ENCODE peak calls at places on chromosomes 1 and 21, in six cellular contexts. One of them, this sample, is unnamed.

GRCh38 chr1:188489336-188490112 is 1660.8 kb downstream of the PLA2G4A start:
- DNase-seq in GM23338: peak; percentile 11
- DNase-seq in progenitor cell of endocrine pancreas: no peak
- DNase-seq in A549: peak; percentile 3
- DNase-seq in GM20000: no peak
- DNase-seq in heart right ventricle: no peak
- DNase-seq in this sample: no peak

GRCh38 chr1:99445486-99445885 is 181.2 kb downstream of the PLPPR4 start:
- DNase-seq in GM23338: no peak
- DNase-seq in progenitor cell of endocrine pancreas: no peak
- DNase-seq in A549: no peak
- DNase-seq in GM20000: no peak
- DNase-seq in heart right ventricle: no peak
- DNase-seq in this sample: no peak

GRCh38 chr21:45776971-45777370 is 133.4 kb downstream of the PCBP3 start:
- DNase-seq in GM23338: no peak
- DNase-seq in progenitor cell of endocrine pancreas: no peak
- DNase-seq in A549: no peak
- DNase-seq in GM20000: no peak
- DNase-seq in heart right ventricle: no peak
- DNase-seq in this sample: no peak

GRCh38 chr1:30868833-30869435 is 39.6 kb downstream of the SDC3 start:
- DNase-seq in GM23338: no peak
- DNase-seq in progenitor cell of endocrine pancreas: no peak
- DNase-seq in A549: no peak
- DNase-seq in GM20000: peak; percentile 49
- DNase-seq in heart right ventricle: no peak
- DNase-seq in this sample: no peak

GRCh38 chr1:118878661-118879060 is 109.5 kb downstream of the TBX15 start:
- DNase-seq in GM23338: no peak
- DNase-seq in progenitor cell of endocrine pancreas: no peak
- DNase-seq in A549: no peak
- DNase-seq in GM20000: no peak
- DNase-seq in heart right ventricle: no peak
- DNase-seq in this sample: no peak

GRCh38 chr21:16563795-16564194 is 834.0 kb downstream of the USP25 start:
- DNase-seq in GM23338: peak; percentile 84
- DNase-seq in progenitor cell of endocrine pancreas: no peak
- DNase-seq in A549: peak; percentile 11
- DNase-seq in GM20000: no peak
- DNase-seq in heart right ventricle: no peak
- DNase-seq in this sample: no peak

GRCh38 chr1:20028125-20028524 is 41.9 kb upstream of the PLA2G5 start:
- DNase-seq in GM23338: no peak
- DNase-seq in progenitor cell of endocrine pancreas: no peak
- DNase-seq in A549: no peak
- DNase-seq in GM20000: no peak
- DNase-seq in heart right ventricle: peak; percentile 42
- DNase-seq in this sample: no peak

GRCh38 chr1:60273185-60273584 is 199.6 kb upstream of the C1orf87 start:
- DNase-seq in GM23338: no peak
- DNase-seq in progenitor cell of endocrine pancreas: no peak
- DNase-seq in A549: no peak
- DNase-seq in GM20000: no peak
- DNase-seq in heart right ventricle: no peak
- DNase-seq in this sample: no peak

GRCh38 chr1:208907785-208908184 is 663.6 kb upstream of the PLXNA2 start:
- DNase-seq in GM23338: no peak
- DNase-seq in progenitor cell of endocrine pancreas: no peak
- DNase-seq in A549: no peak
- DNase-seq in GM20000: no peak
- DNase-seq in heart right ventricle: no peak
- DNase-seq in this sample: no peak

GRCh38 chr1:16026723-16027484 is 5.1 kb downstream of the CLCNKA start:
- DNase-seq in GM23338: peak; percentile 96
- DNase-seq in progenitor cell of endocrine pancreas: peak; percentile 71
- DNase-seq in A549: no peak
- DNase-seq in GM20000: no peak
- DNase-seq in heart right ventricle: no peak
- DNase-seq in this sample: peak; percentile 55

GRCh38 chr1:165355977-165356811 is at the start of gene LMX1A:
- DNase-seq in GM23338: peak; percentile 67
- DNase-seq in progenitor cell of endocrine pancreas: peak; percentile 24
- DNase-seq in A549: peak; percentile 14
- DNase-seq in GM20000: peak; percentile 43
- DNase-seq in heart right ventricle: no peak
- DNase-seq in this sample: peak; percentile 32

GRCh38 chr21:44377201-44377921 is 23.9 kb downstream of the TRPM2 start:
- DNase-seq in GM23338: peak; percentile 66
- DNase-seq in progenitor cell of endocrine pancreas: no peak
- DNase-seq in A549: no peak
- DNase-seq in GM20000: no peak
- DNase-seq in heart right ventricle: no peak
- DNase-seq in this sample: no peak
- TF ChIP-seq CTCF in GM23338: peak; percentile 60
- TF ChIP-seq CTCF in progenitor cell of endocrine pancreas: peak; percentile 44
- TF ChIP-seq CTCF in A549: no peak
- TF ChIP-seq CTCF in GM20000: no peak
- TF ChIP-seq CTCF in heart right ventricle: no peak
- TF ChIP-seq CTCF in this sample: no peak

GRCh38 chr1:36222481-36223372 is 1.5 kb upstream of the THRAP3 start:
- DNase-seq in GM23338: peak; percentile 32
- DNase-seq in progenitor cell of endocrine pancreas: no peak
- DNase-seq in A549: no peak
- DNase-seq in GM20000: no peak
- DNase-seq in heart right ventricle: no peak
- DNase-seq in this sample: no peak

GRCh38 chr1:36211841-36212240 is 12.4 kb upstream of the THRAP3 start:
- DNase-seq in GM23338: no peak
- DNase-seq in progenitor cell of endocrine pancreas: no peak
- DNase-seq in A549: no peak
- DNase-seq in GM20000: no peak
- DNase-seq in heart right ventricle: no peak
- DNase-seq in this sample: no peak

GRCh38 chr1:36212782-36213181 is 11.5 kb upstream of the THRAP3 start:
- DNase-seq in GM23338: no peak
- DNase-seq in progenitor cell of endocrine pancreas: no peak
- DNase-seq in A549: no peak
- DNase-seq in GM20000: no peak
- DNase-seq in heart right ventricle: no peak
- DNase-seq in this sample: no peak

GRCh38 chr1:36223373-36223995 is 759 bp upstream of the THRAP3 start:
- DNase-seq in GM23338: peak; percentile 63
- DNase-seq in progenitor cell of endocrine pancreas: no peak
- DNase-seq in A549: peak; percentile 33
- DNase-seq in GM20000: peak; percentile 70
- DNase-seq in heart right ventricle: no peak
- DNase-seq in this sample: no peak

GRCh38 chr1:36217667-36218066 is 6.6 kb upstream of the THRAP3 start:
- DNase-seq in GM23338: no peak
- DNase-seq in progenitor cell of endocrine pancreas: no peak
- DNase-seq in A549: no peak
- DNase-seq in GM20000: no peak
- DNase-seq in heart right ventricle: no peak
- DNase-seq in this sample: no peak
- TF ChIP-seq CTCF in GM23338: peak; percentile 69
- TF ChIP-seq CTCF in progenitor cell of endocrine pancreas: peak; percentile 22
- TF ChIP-seq CTCF in A549: peak; percentile 42
- TF ChIP-seq CTCF in GM20000: no peak
- TF ChIP-seq CTCF in heart right ventricle: peak; percentile 33
- TF ChIP-seq CTCF in this sample: no peak

GRCh38 chr21:38380391-38381137 is 117.7 kb downstream of the ERG start:
- DNase-seq in GM23338: peak; percentile 12
- DNase-seq in progenitor cell of endocrine pancreas: no peak
- DNase-seq in A549: peak; percentile 8
- DNase-seq in GM20000: no peak
- DNase-seq in heart right ventricle: no peak
- DNase-seq in this sample: no peak
- TF ChIP-seq CTCF in GM23338: no peak
- TF ChIP-seq CTCF in progenitor cell of endocrine pancreas: peak; percentile 51
- TF ChIP-seq CTCF in A549: peak; percentile 10
- TF ChIP-seq CTCF in GM20000: no peak
- TF ChIP-seq CTCF in heart right ventricle: peak; percentile 29
- TF ChIP-seq CTCF in this sample: peak; percentile 42

GRCh38 chr1:204443871-204444581 is 32.4 kb upstream of the PPP1R15B start:
- DNase-seq in GM23338: no peak
- DNase-seq in progenitor cell of endocrine pancreas: no peak
- DNase-seq in A549: no peak
- DNase-seq in GM20000: no peak
- DNase-seq in heart right ventricle: no peak
- DNase-seq in this sample: no peak

GRCh38 chr1:204447220-204447619 is 35.6 kb upstream of the PPP1R15B start:
- DNase-seq in GM23338: no peak
- DNase-seq in progenitor cell of endocrine pancreas: no peak
- DNase-seq in A549: no peak
- DNase-seq in GM20000: no peak
- DNase-seq in heart right ventricle: no peak
- DNase-seq in this sample: no peak

GRCh38 chr1:204447736-204448135 is 36.1 kb upstream of the PPP1R15B start:
- DNase-seq in GM23338: no peak
- DNase-seq in progenitor cell of endocrine pancreas: no peak
- DNase-seq in A549: no peak
- DNase-seq in GM20000: no peak
- DNase-seq in heart right ventricle: no peak
- DNase-seq in this sample: no peak

GRCh38 chr1:204446413-204447111 is 34.9 kb upstream of the PPP1R15B start:
- DNase-seq in GM23338: peak; percentile 93
- DNase-seq in progenitor cell of endocrine pancreas: peak; percentile 60
- DNase-seq in A549: peak; percentile 81
- DNase-seq in GM20000: peak; percentile 81
- DNase-seq in heart right ventricle: peak; percentile 79
- DNase-seq in this sample: peak; percentile 75

DNA sequence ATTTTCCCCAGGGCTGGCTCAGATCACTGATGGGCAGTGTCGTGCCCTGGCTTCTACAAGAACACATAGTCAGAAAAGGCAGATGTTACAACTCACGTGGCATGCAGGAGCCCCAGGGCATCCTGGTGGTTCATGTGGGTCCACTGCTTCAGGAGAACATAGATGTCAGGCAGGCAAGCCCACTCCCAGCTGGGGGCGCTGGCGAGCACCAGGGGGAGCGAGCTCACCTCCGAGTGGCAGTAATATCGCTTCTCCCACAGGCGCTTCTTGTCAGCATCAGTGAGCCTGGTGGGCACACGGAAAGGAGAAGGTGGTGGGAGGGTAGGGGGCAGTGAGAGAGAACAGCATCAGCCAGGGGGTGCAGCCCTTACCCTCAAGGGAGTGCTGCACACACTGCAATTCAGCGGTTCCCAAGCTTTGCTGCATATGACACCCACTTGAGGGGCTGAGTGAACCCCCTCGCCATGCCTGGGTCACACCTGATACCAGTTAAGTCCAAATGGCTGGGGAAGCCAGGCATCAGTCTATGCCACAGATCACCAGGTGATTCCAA is 34.3 kb upstream of the PPP1R15B start:
- DNase-seq in GM23338: peak; percentile 87
- DNase-seq in progenitor cell of endocrine pancreas: peak; percentile 37
- DNase-seq in A549: peak; percentile 54
- DNase-seq in GM20000: peak; percentile 53
- DNase-seq in heart right ventricle: no peak
- DNase-seq in this sample: peak; percentile 90
- TF ChIP-seq CTCF in GM23338: peak; percentile 93
- TF ChIP-seq CTCF in progenitor cell of endocrine pancreas: peak; percentile 44
- TF ChIP-seq CTCF in A549: no peak
- TF ChIP-seq CTCF in GM20000: peak; percentile 17
- TF ChIP-seq CTCF in heart right ventricle: no peak
- TF ChIP-seq CTCF in this sample: peak; percentile 76

GRCh38 chr1:18530567-18531502 is 50.1 kb downstream of the KLHDC7A start:
- DNase-seq in GM23338: peak; percentile 60
- DNase-seq in progenitor cell of endocrine pancreas: no peak
- DNase-seq in A549: no peak
- DNase-seq in GM20000: no peak
- DNase-seq in heart right ventricle: no peak
- DNase-seq in this sample: no peak
- TF ChIP-seq CTCF in GM23338: peak; percentile 85
- TF ChIP-seq CTCF in progenitor cell of endocrine pancreas: no peak
- TF ChIP-seq CTCF in A549: no peak
- TF ChIP-seq CTCF in GM20000: peak; percentile 8
- TF ChIP-seq CTCF in heart right ventricle: no peak
- TF ChIP-seq CTCF in this sample: no peak

GRCh38 chr1:3775498-3776230 is 3.1 kb downstream of the SMIM1 start:
- DNase-seq in GM23338: peak; percentile 82
- DNase-seq in progenitor cell of endocrine pancreas: no peak
- DNase-seq in A549: peak; percentile 59
- DNase-seq in GM20000: peak; percentile 83
- DNase-seq in heart right ventricle: peak; percentile 46
- DNase-seq in this sample: peak; percentile 31
- TF ChIP-seq CTCF in GM23338: peak; percentile 82
- TF ChIP-seq CTCF in progenitor cell of endocrine pancreas: peak; percentile 52
- TF ChIP-seq CTCF in A549: peak; percentile 31
- TF ChIP-seq CTCF in GM20000: peak; percentile 54
- TF ChIP-seq CTCF in heart right ventricle: peak; percentile 31
- TF ChIP-seq CTCF in this sample: no peak

GRCh38 chr1:65393928-65394327 is 26.5 kb upstream of the LEPR start:
- DNase-seq in GM23338: no peak
- DNase-seq in progenitor cell of endocrine pancreas: no peak
- DNase-seq in A549: no peak
- DNase-seq in GM20000: no peak
- DNase-seq in heart right ventricle: no peak
- DNase-seq in this sample: no peak
- TF ChIP-seq CTCF in GM23338: no peak
- TF ChIP-seq CTCF in progenitor cell of endocrine pancreas: no peak
- TF ChIP-seq CTCF in A549: no peak
- TF ChIP-seq CTCF in GM20000: no peak
- TF ChIP-seq CTCF in heart right ventricle: no peak
- TF ChIP-seq CTCF in this sample: no peak

DNA sequence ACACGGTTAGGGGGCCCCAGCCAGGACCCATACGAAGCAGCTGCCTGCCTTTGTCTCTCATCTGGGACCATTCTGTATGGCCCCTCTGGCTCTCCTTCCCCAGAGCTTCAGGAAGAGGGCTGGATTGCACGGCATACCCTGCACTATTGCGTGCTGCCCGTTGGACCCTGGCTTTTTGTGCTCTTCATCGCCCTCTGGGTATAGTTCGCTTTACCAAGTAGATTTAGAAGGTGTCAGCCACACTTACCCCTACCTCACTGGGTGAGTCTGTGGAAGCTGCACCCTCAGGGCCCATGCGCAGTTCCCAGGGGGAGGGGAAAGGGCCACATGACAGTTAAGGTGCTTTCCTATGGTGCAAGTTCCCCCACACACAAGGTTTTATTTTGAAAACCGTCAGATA is 7.2 kb downstream of the NAV1 start:
- DNase-seq in GM23338: peak; percentile 69
- DNase-seq in progenitor cell of endocrine pancreas: no peak
- DNase-seq in A549: peak; percentile 55
- DNase-seq in GM20000: peak; percentile 32
- DNase-seq in heart right ventricle: no peak
- DNase-seq in this sample: no peak
- TF ChIP-seq CTCF in GM23338: peak; percentile 58
- TF ChIP-seq CTCF in progenitor cell of endocrine pancreas: peak; percentile 28
- TF ChIP-seq CTCF in A549: no peak
- TF ChIP-seq CTCF in GM20000: no peak
- TF ChIP-seq CTCF in heart right ventricle: no peak
- TF ChIP-seq CTCF in this sample: no peak

This sample was measured in endothelial cell.